ENCODE peak calls at places on chromosomes 5 and 9, in five cellular contexts. Q, X, I, O and K are unnamed samples.

GRCh38 chr9:112379177-112380101 is 469 bp upstream of the HSDL2 start:
- DNase-seq in I (peak), X (peak), O (peak), Q (peak), K (peak)

GRCh38 chr9:116149844-116150243 is 3.7 kb upstream of the PAPPA start:
- DNase-seq in O (peak), I (no peak), X (no peak), Q (peak), K (no peak)

GRCh38 chr9:3992924-3993323 is 306.9 kb downstream of the GLIS3 start:
- DNase-seq in X (peak), O (no peak), I (no peak), Q (no peak), K (no peak)

GRCh38 chr5:17315710-17316221 is 98.3 kb downstream of the BASP1 start:
- DNase-seq in Q (no peak), X (peak), O (no peak), I (no peak), K (no peak)

GRCh38 chr5:75681125-75681830 is 36.0 kb downstream of the POC5 start:
- DNase-seq in Q (no peak), X (peak), I (no peak), O (no peak), K (no peak)

GRCh38 chr5:466661-467310 is 23.8 kb downstream of the EXOC3 start:
- DNase-seq in X (no peak), O (no peak), I (no peak), Q (no peak), K (peak)

GRCh38 chr5:143194206-143194605 is 209.3 kb downstream of the NR3C1 start:
- DNase-seq in O (no peak), Q (no peak), X (peak), I (no peak), K (no peak)

GRCh38 chr9:21802418-21803000 is at the start of gene MTAP:
- DNase-seq in O (peak), Q (peak), I (peak), X (peak), K (peak)

GRCh38 chr9:34518896-34519295 is 3.9 kb downstream of the ENHO start:
- DNase-seq in X (no peak), O (no peak), Q (no peak), I (no peak), K (no peak)

GRCh38 chr9:81132318-81132717 is 557.0 kb downstream of the TLE1 start:
- DNase-seq in O (no peak), Q (no peak), I (no peak), X (no peak), K (no peak)

GRCh38 chr9:91992636-91993035 is 42.6 kb upstream of the ROR2 start:
- DNase-seq in I (no peak), O (no peak), Q (no peak), X (no peak), K (no peak)

GRCh38 chr5:2125163-2125900 is 242.6 kb upstream of the IRX4 start:
- DNase-seq in Q (no peak), X (no peak), O (no peak), I (no peak), K (no peak)

GRCh38 chr5:87129051-87129450 is 138.6 kb upstream of the RASA1 start:
- DNase-seq in I (no peak), O (no peak), X (no peak), Q (no peak), K (no peak)

GRCh38 chr5:57370376-57370775 is 112.2 kb downstream of the ACTBL2 start:
- DNase-seq in X (no peak), O (no peak), I (no peak), Q (no peak), K (no peak)

GRCh38 chr9:18396102-18396728 is 77.7 kb upstream of the ADAMTSL1 start:
- DNase-seq in I (no peak), Q (no peak), O (no peak), X (peak), K (no peak)

GRCh38 chr9:113973963-113974413 is 97.9 kb downstream of the ZNF618 start:
- DNase-seq in I (no peak), O (no peak), Q (no peak), X (peak), K (no peak)

GRCh38 chr5:159273923-159274322 is 10.8 kb downstream of the UBLCP1 start:
- DNase-seq in O (no peak), X (no peak), Q (no peak), I (no peak), K (no peak)

GRCh38 chr9:77864096-77864889 is 167.3 kb downstream of the GNAQ start:
- DNase-seq in O (no peak), X (peak), I (no peak), Q (no peak), K (no peak)

GRCh38 chr9:109910616-109911568 is 130.9 kb downstream of the PALM2AKAP2 start:
- DNase-seq in I (no peak), X (peak), O (no peak), Q (no peak), K (no peak)
- H3K27ac ChIP-seq in I (no peak), X (peak), O (no peak), Q (no peak), K (peak)

DNA sequence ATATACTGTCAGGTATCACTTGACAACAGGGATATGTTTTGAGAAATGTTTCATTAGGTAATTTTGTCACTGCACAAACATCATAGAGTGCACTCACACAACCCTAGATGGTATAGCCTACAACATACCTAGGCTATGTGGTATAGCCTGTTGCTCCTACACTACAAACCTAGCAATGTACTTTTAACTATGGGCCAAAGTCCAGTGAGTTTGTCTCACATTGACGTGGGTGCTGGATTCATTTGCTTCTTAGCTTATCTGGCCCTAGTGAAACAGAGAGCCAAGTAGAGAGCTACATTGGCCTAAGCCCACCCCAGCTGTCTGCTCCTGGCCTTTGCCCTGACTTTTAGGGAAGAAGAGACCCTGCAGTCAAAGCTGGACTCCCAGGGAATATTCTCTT is 180.7 kb upstream of the EGFLAM start:
- DNase-seq in X (no peak), O (no peak), I (no peak), Q (no peak), K (no peak)
- H3K27ac ChIP-seq in X (no peak), O (no peak), I (no peak), Q (no peak), K (no peak)

GRCh38 chr9:36847781-36848673 is 186.0 kb downstream of the PAX5 start:
- DNase-seq in X (peak), Q (no peak), I (no peak), O (peak), K (no peak)
- H3K27ac ChIP-seq in X (no peak), Q (no peak), I (no peak), O (no peak), K (no peak)

DNA sequence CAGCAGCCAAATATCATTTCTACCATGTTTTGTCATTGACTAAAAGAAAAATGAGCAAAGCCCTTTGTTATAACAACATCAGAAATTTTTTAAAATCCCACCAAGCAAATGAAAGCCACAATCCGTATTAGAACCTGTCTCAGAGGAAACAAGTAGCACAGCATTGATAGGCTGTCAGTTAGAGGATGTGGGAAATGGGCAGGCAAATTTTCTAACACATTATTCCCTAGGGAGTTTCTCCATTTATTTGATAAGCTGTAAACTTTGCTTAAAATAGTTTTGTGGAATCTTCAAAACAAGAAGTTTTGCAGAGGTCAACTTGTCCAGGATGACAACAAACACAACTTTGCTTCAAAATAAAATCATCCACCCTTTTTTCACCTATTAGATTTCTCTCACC is 53.6 kb upstream of the APC start:
- DNase-seq in Q (no peak), I (no peak), O (no peak), X (no peak), K (no peak)
- H3K27ac ChIP-seq in Q (no peak), I (no peak), O (no peak), X (no peak), K (peak)

GRCh38 chr5:34570143-34570542 is 86.0 kb upstream of the RAI14 start:
- DNase-seq in Q (no peak), O (no peak), I (no peak), X (no peak), K (no peak)

GRCh38 chr5:34574976-34575467 is 81.1 kb upstream of the RAI14 start:
- DNase-seq in Q (no peak), O (no peak), X (no peak), I (no peak), K (no peak)

GRCh38 chr5:34570721-34571379 is 85.3 kb upstream of the RAI14 start:
- DNase-seq in O (no peak), Q (no peak), X (peak), I (no peak), K (no peak)

GRCh38 chr5:34576849-34577248 is 79.3 kb upstream of the RAI14 start:
- DNase-seq in I (no peak), X (no peak), O (no peak), Q (no peak), K (no peak)

DNA sequence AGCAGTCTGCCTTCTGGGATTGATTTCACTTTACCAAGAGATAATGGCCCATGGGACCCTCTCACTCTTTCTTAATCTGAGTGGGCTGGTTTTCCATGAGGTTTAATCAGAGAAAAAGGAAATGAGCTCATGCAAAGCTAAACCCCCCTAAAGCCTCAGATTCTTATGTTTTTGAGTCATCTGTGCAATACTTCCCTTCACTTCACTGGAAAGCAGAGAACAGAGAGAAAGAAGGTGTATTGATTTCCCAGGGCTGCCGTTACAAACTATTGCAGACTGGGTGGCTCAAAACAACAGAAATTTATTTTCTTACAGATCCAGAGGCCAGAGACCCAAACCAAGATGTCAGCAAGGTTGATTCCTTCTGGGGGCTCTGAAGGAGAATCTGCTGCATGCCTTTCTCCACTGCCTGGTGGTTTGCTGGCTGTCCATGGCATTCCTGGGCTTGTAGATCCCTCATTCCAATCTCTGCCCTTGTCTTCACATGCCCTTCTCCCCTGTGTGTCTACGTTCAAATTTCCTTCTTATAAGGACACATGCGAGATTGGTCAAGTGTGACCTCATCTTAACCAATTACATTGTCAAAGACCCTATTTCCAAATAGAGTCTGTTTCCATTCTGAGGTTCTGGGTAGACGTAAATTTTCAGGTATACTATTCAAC is 84.6 kb upstream of the RAI14 start:
- DNase-seq in I (no peak), O (no peak), Q (no peak), X (peak), K (no peak)
- H3K27ac ChIP-seq in I (no peak), O (no peak), Q (no peak), X (no peak), K (no peak)

GRCh38 chr5:67013719-67014118 is 182.9 kb downstream of the CD180 start:
- DNase-seq in I (no peak), O (no peak), Q (no peak), X (no peak), K (no peak)

GRCh38 chr5:67014191-67014590 is 182.4 kb downstream of the CD180 start:
- DNase-seq in Q (no peak), O (no peak), I (no peak), X (no peak), K (no peak)

GRCh38 chr5:67015577-67016290 is 180.9 kb downstream of the CD180 start:
- DNase-seq in Q (no peak), I (no peak), X (peak), O (no peak), K (no peak)

GRCh38 chr5:67012241-67012640 is 184.4 kb downstream of the CD180 start:
- DNase-seq in O (no peak), X (no peak), I (no peak), Q (no peak), K (no peak)

GRCh38 chr5:67014957-67015400 is 181.6 kb downstream of the CD180 start:
- DNase-seq in I (no peak), O (no peak), Q (no peak), X (peak), K (no peak)
- H3K27ac ChIP-seq in I (no peak), O (no peak), Q (no peak), X (peak), K (peak)

GRCh38 chr5:157924490-157924889 is 65.5 kb upstream of the CLINT1 start:
- DNase-seq in O (no peak), Q (no peak), X (no peak), I (no peak), K (no peak)
- H3K27ac ChIP-seq in O (no peak), Q (no peak), X (no peak), I (no peak), K (no peak)

GRCh38 chr9:131668439-131669233 is 71.2 kb downstream of the RAPGEF1 start:
- DNase-seq in X (peak), Q (no peak), O (no peak), I (no peak), K (no peak)
- H3K27ac ChIP-seq in X (peak), Q (no peak), O (no peak), I (peak), K (peak)